ENCODE peak calls at places on chromosomes 7 and 10, in ten cellular contexts. One of them, this sample, is unnamed.

GRCh38 chr7:43077732-43078391 is 34.6 kb upstream of the HECW1 start:
- DNase-seq in cardiac muscle cell: peak
- DNase-seq in nephron progenitor cell: peak
- DNase-seq in hippocampal formation: no peak
- DNase-seq in B cell: no peak
- DNase-seq in neural crest cell: no peak
- DNase-seq in SHP77: peak
- DNase-seq in NCI-H2227 treated with DMSO at 0.1 percent for 48 hours: no peak
- DNase-seq in NCI-H460: peak
- DNase-seq in ecto neural progenitor cell: peak
- DNase-seq in this sample: no peak

GRCh38 chr10:7045891-7046599 is 364.8 kb downstream of the SFMBT2 start:
- DNase-seq in cardiac muscle cell: no peak
- DNase-seq in nephron progenitor cell: no peak
- DNase-seq in hippocampal formation: no peak
- DNase-seq in B cell: peak
- DNase-seq in neural crest cell: no peak
- DNase-seq in SHP77: no peak
- DNase-seq in NCI-H2227 treated with DMSO at 0.1 percent for 48 hours: no peak
- DNase-seq in NCI-H460: no peak
- DNase-seq in ecto neural progenitor cell: no peak
- DNase-seq in this sample: no peak

GRCh38 chr10:11170993-11171416 is 153.3 kb downstream of the CELF2 start:
- DNase-seq in cardiac muscle cell: no peak
- DNase-seq in nephron progenitor cell: no peak
- DNase-seq in hippocampal formation: peak
- DNase-seq in B cell: peak
- DNase-seq in neural crest cell: no peak
- DNase-seq in SHP77: no peak
- DNase-seq in NCI-H2227 treated with DMSO at 0.1 percent for 48 hours: no peak
- DNase-seq in NCI-H460: no peak
- DNase-seq in ecto neural progenitor cell: no peak
- DNase-seq in this sample: no peak

GRCh38 chr10:127925471-127926207 is 18.7 kb downstream of the PTPRE start:
- DNase-seq in cardiac muscle cell: no peak
- DNase-seq in nephron progenitor cell: no peak
- DNase-seq in hippocampal formation: no peak
- DNase-seq in B cell: no peak
- DNase-seq in neural crest cell: no peak
- DNase-seq in SHP77: no peak
- DNase-seq in NCI-H2227 treated with DMSO at 0.1 percent for 48 hours: no peak
- DNase-seq in NCI-H460: no peak
- DNase-seq in ecto neural progenitor cell: no peak
- DNase-seq in this sample: no peak

GRCh38 chr7:114243019-114243507 is 171.6 kb upstream of the FOXP2 start:
- DNase-seq in cardiac muscle cell: no peak
- DNase-seq in nephron progenitor cell: no peak
- DNase-seq in hippocampal formation: no peak
- DNase-seq in B cell: no peak
- DNase-seq in neural crest cell: no peak
- DNase-seq in SHP77: no peak
- DNase-seq in NCI-H2227 treated with DMSO at 0.1 percent for 48 hours: no peak
- DNase-seq in NCI-H460: no peak
- DNase-seq in ecto neural progenitor cell: no peak
- DNase-seq in this sample: no peak

GRCh38 chr7:51054231-51054630 is 262.4 kb downstream of the COBL start:
- DNase-seq in cardiac muscle cell: no peak
- DNase-seq in nephron progenitor cell: no peak
- DNase-seq in hippocampal formation: no peak
- DNase-seq in B cell: no peak
- DNase-seq in neural crest cell: no peak
- DNase-seq in SHP77: no peak
- DNase-seq in NCI-H2227 treated with DMSO at 0.1 percent for 48 hours: no peak
- DNase-seq in NCI-H460: no peak
- DNase-seq in ecto neural progenitor cell: no peak
- DNase-seq in this sample: no peak

GRCh38 chr7:17058568-17058967 is 176.8 kb upstream of the AGR3 start:
- DNase-seq in cardiac muscle cell: no peak
- DNase-seq in nephron progenitor cell: no peak
- DNase-seq in hippocampal formation: no peak
- DNase-seq in B cell: no peak
- DNase-seq in neural crest cell: no peak
- DNase-seq in SHP77: no peak
- DNase-seq in NCI-H2227 treated with DMSO at 0.1 percent for 48 hours: no peak
- DNase-seq in NCI-H460: no peak
- DNase-seq in ecto neural progenitor cell: no peak
- DNase-seq in this sample: no peak

GRCh38 chr7:120052884-120053382 is 220.0 kb upstream of the KCND2 start:
- DNase-seq in cardiac muscle cell: no peak
- DNase-seq in nephron progenitor cell: peak
- DNase-seq in hippocampal formation: no peak
- DNase-seq in B cell: no peak
- DNase-seq in neural crest cell: no peak
- DNase-seq in SHP77: no peak
- DNase-seq in NCI-H2227 treated with DMSO at 0.1 percent for 48 hours: no peak
- DNase-seq in NCI-H460: no peak
- DNase-seq in ecto neural progenitor cell: no peak
- DNase-seq in this sample: no peak

GRCh38 chr7:142440219-142441073 is 182.6 kb upstream of the PRSS58 start:
- DNase-seq in cardiac muscle cell: no peak
- DNase-seq in nephron progenitor cell: no peak
- DNase-seq in hippocampal formation: no peak
- DNase-seq in B cell: no peak
- DNase-seq in neural crest cell: no peak
- DNase-seq in SHP77: no peak
- DNase-seq in NCI-H2227 treated with DMSO at 0.1 percent for 48 hours: no peak
- DNase-seq in NCI-H460: peak
- DNase-seq in ecto neural progenitor cell: no peak
- DNase-seq in this sample: no peak

GRCh38 chr7:82044497-82045080 is 274.7 kb upstream of the HGF start:
- DNase-seq in cardiac muscle cell: peak
- DNase-seq in nephron progenitor cell: peak
- DNase-seq in hippocampal formation: peak
- DNase-seq in B cell: peak
- DNase-seq in neural crest cell: peak
- DNase-seq in SHP77: peak
- DNase-seq in NCI-H2227 treated with DMSO at 0.1 percent for 48 hours: peak
- DNase-seq in NCI-H460: peak
- DNase-seq in ecto neural progenitor cell: no peak
- DNase-seq in this sample: no peak

GRCh38 chr7:36262286-36262685 is 109.2 kb downstream of the EEPD1 start:
- DNase-seq in cardiac muscle cell: no peak
- DNase-seq in nephron progenitor cell: no peak
- DNase-seq in hippocampal formation: no peak
- DNase-seq in B cell: no peak
- DNase-seq in neural crest cell: no peak
- DNase-seq in SHP77: no peak
- DNase-seq in NCI-H2227 treated with DMSO at 0.1 percent for 48 hours: no peak
- DNase-seq in NCI-H460: no peak
- DNase-seq in ecto neural progenitor cell: no peak
- DNase-seq in this sample: no peak

GRCh38 chr7:100680589-100681271 is 7.2 kb downstream of the GNB2 start:
- DNase-seq in cardiac muscle cell: no peak
- DNase-seq in nephron progenitor cell: no peak
- DNase-seq in hippocampal formation: no peak
- DNase-seq in B cell: no peak
- DNase-seq in neural crest cell: no peak
- DNase-seq in SHP77: no peak
- DNase-seq in NCI-H2227 treated with DMSO at 0.1 percent for 48 hours: peak
- DNase-seq in NCI-H460: no peak
- DNase-seq in ecto neural progenitor cell: no peak
- DNase-seq in this sample: no peak

GRCh38 chr10:69750726-69751125 is 51.0 kb upstream of the COL13A1 start:
- DNase-seq in cardiac muscle cell: no peak
- DNase-seq in nephron progenitor cell: peak
- DNase-seq in hippocampal formation: no peak
- DNase-seq in B cell: no peak
- DNase-seq in neural crest cell: no peak
- DNase-seq in SHP77: no peak
- DNase-seq in NCI-H2227 treated with DMSO at 0.1 percent for 48 hours: no peak
- DNase-seq in NCI-H460: no peak
- DNase-seq in ecto neural progenitor cell: no peak
- DNase-seq in this sample: no peak

GRCh38 chr10:130961506-130962239 is 349.8 kb downstream of the TCERG1L start:
- DNase-seq in cardiac muscle cell: no peak
- DNase-seq in nephron progenitor cell: no peak
- DNase-seq in hippocampal formation: no peak
- DNase-seq in B cell: no peak
- DNase-seq in neural crest cell: no peak
- DNase-seq in SHP77: no peak
- DNase-seq in NCI-H2227 treated with DMSO at 0.1 percent for 48 hours: no peak
- DNase-seq in NCI-H460: no peak
- DNase-seq in ecto neural progenitor cell: no peak
- DNase-seq in this sample: no peak

GRCh38 chr10:27742926-27743735 is 2.5 kb downstream of the MKX start:
- DNase-seq in cardiac muscle cell: peak
- DNase-seq in nephron progenitor cell: peak
- DNase-seq in hippocampal formation: no peak
- DNase-seq in B cell: peak
- DNase-seq in neural crest cell: peak
- DNase-seq in SHP77: no peak
- DNase-seq in NCI-H2227 treated with DMSO at 0.1 percent for 48 hours: no peak
- DNase-seq in NCI-H460: no peak
- DNase-seq in ecto neural progenitor cell: peak
- DNase-seq in this sample: peak

GRCh38 chr10:44960098-44960480 is 487 bp downstream of the RASSF4 start:
- DNase-seq in cardiac muscle cell: no peak
- DNase-seq in nephron progenitor cell: no peak
- DNase-seq in hippocampal formation: no peak
- DNase-seq in B cell: no peak
- DNase-seq in neural crest cell: no peak
- DNase-seq in SHP77: no peak
- DNase-seq in NCI-H2227 treated with DMSO at 0.1 percent for 48 hours: no peak
- DNase-seq in NCI-H460: no peak
- DNase-seq in ecto neural progenitor cell: no peak
- DNase-seq in this sample: no peak

GRCh38 chr7:51229106-51229537 is 87.5 kb downstream of the COBL start:
- DNase-seq in cardiac muscle cell: no peak
- DNase-seq in nephron progenitor cell: no peak
- DNase-seq in hippocampal formation: peak
- DNase-seq in B cell: no peak
- DNase-seq in neural crest cell: no peak
- DNase-seq in SHP77: no peak
- DNase-seq in NCI-H2227 treated with DMSO at 0.1 percent for 48 hours: peak
- DNase-seq in NCI-H460: no peak
- DNase-seq in ecto neural progenitor cell: no peak
- DNase-seq in this sample: no peak

GRCh38 chr10:101694674-101695403 is at the start of gene FBXW4:
- DNase-seq in cardiac muscle cell: peak
- DNase-seq in nephron progenitor cell: peak
- DNase-seq in hippocampal formation: peak
- DNase-seq in B cell: peak
- DNase-seq in neural crest cell: peak
- DNase-seq in SHP77: peak
- DNase-seq in NCI-H2227 treated with DMSO at 0.1 percent for 48 hours: no peak
- DNase-seq in NCI-H460: peak
- DNase-seq in ecto neural progenitor cell: peak
- DNase-seq in this sample: peak

GRCh38 chr10:74026428-74026979 is 28.6 kb downstream of the VCL start:
- DNase-seq in cardiac muscle cell: no peak
- DNase-seq in nephron progenitor cell: no peak
- DNase-seq in hippocampal formation: no peak
- DNase-seq in B cell: no peak
- DNase-seq in neural crest cell: no peak
- DNase-seq in SHP77: no peak
- DNase-seq in NCI-H2227 treated with DMSO at 0.1 percent for 48 hours: no peak
- DNase-seq in NCI-H460: no peak
- DNase-seq in ecto neural progenitor cell: no peak
- DNase-seq in this sample: no peak

GRCh38 chr10:28592953-28593352 is 60.0 kb downstream of the WAC start:
- DNase-seq in cardiac muscle cell: no peak
- DNase-seq in nephron progenitor cell: no peak
- DNase-seq in hippocampal formation: no peak
- DNase-seq in B cell: no peak
- DNase-seq in neural crest cell: no peak
- DNase-seq in SHP77: no peak
- DNase-seq in NCI-H2227 treated with DMSO at 0.1 percent for 48 hours: no peak
- DNase-seq in NCI-H460: peak
- DNase-seq in ecto neural progenitor cell: no peak
- DNase-seq in this sample: no peak

GRCh38 chr7:43905209-43905946 is 1.0 kb downstream of the URGCP start:
- DNase-seq in cardiac muscle cell: no peak
- DNase-seq in nephron progenitor cell: no peak
- DNase-seq in hippocampal formation: no peak
- DNase-seq in B cell: no peak
- DNase-seq in neural crest cell: no peak
- DNase-seq in SHP77: no peak
- DNase-seq in NCI-H2227 treated with DMSO at 0.1 percent for 48 hours: no peak
- DNase-seq in NCI-H460: no peak
- DNase-seq in ecto neural progenitor cell: no peak
- DNase-seq in this sample: no peak

GRCh38 chr7:134792968-134793367 is 13.5 kb downstream of the CALD1 start:
- DNase-seq in cardiac muscle cell: no peak
- DNase-seq in nephron progenitor cell: no peak
- DNase-seq in hippocampal formation: no peak
- DNase-seq in B cell: no peak
- DNase-seq in neural crest cell: no peak
- DNase-seq in SHP77: no peak
- DNase-seq in NCI-H2227 treated with DMSO at 0.1 percent for 48 hours: no peak
- DNase-seq in NCI-H460: no peak
- DNase-seq in ecto neural progenitor cell: no peak
- DNase-seq in this sample: no peak

GRCh38 chr7:27586825-27587224 is 75.9 kb downstream of the HIBADH start:
- DNase-seq in cardiac muscle cell: no peak
- DNase-seq in nephron progenitor cell: no peak
- DNase-seq in hippocampal formation: no peak
- DNase-seq in B cell: peak
- DNase-seq in neural crest cell: no peak
- DNase-seq in SHP77: peak
- DNase-seq in NCI-H2227 treated with DMSO at 0.1 percent for 48 hours: no peak
- DNase-seq in NCI-H460: no peak
- DNase-seq in ecto neural progenitor cell: no peak
- DNase-seq in this sample: peak

GRCh38 chr7:42197391-42197790 is 39.6 kb downstream of the GLI3 start:
- DNase-seq in cardiac muscle cell: no peak
- DNase-seq in nephron progenitor cell: no peak
- DNase-seq in hippocampal formation: no peak
- DNase-seq in B cell: no peak
- DNase-seq in neural crest cell: no peak
- DNase-seq in SHP77: no peak
- DNase-seq in NCI-H2227 treated with DMSO at 0.1 percent for 48 hours: no peak
- DNase-seq in NCI-H460: no peak
- DNase-seq in ecto neural progenitor cell: no peak
- DNase-seq in this sample: no peak

GRCh38 chr7:92255308-92255707 is 9.5 kb downstream of the ANKIB1 start:
- DNase-seq in cardiac muscle cell: no peak
- DNase-seq in nephron progenitor cell: no peak
- DNase-seq in hippocampal formation: no peak
- DNase-seq in B cell: no peak
- DNase-seq in neural crest cell: no peak
- DNase-seq in SHP77: no peak
- DNase-seq in NCI-H2227 treated with DMSO at 0.1 percent for 48 hours: no peak
- DNase-seq in NCI-H460: no peak
- DNase-seq in ecto neural progenitor cell: no peak
- DNase-seq in this sample: no peak

GRCh38 chr10:86964061-86964846 is 4.0 kb upstream of the ADIRF start:
- DNase-seq in cardiac muscle cell: no peak
- DNase-seq in nephron progenitor cell: no peak
- DNase-seq in hippocampal formation: no peak
- DNase-seq in B cell: no peak
- DNase-seq in neural crest cell: no peak
- DNase-seq in SHP77: no peak
- DNase-seq in NCI-H2227 treated with DMSO at 0.1 percent for 48 hours: no peak
- DNase-seq in NCI-H460: no peak
- DNase-seq in ecto neural progenitor cell: no peak
- DNase-seq in this sample: no peak

GRCh38 chr7:143396625-143397556 is 11.8 kb downstream of the EPHA1 start:
- DNase-seq in cardiac muscle cell: no peak
- DNase-seq in nephron progenitor cell: no peak
- DNase-seq in hippocampal formation: no peak
- DNase-seq in B cell: no peak
- DNase-seq in neural crest cell: no peak
- DNase-seq in SHP77: no peak
- DNase-seq in NCI-H2227 treated with DMSO at 0.1 percent for 48 hours: no peak
- DNase-seq in NCI-H460: no peak
- DNase-seq in ecto neural progenitor cell: no peak
- DNase-seq in this sample: no peak

GRCh38 chr7:50599385-50599784 is 34.2 kb upstream of the DDC start:
- DNase-seq in cardiac muscle cell: no peak
- DNase-seq in nephron progenitor cell: no peak
- DNase-seq in hippocampal formation: no peak
- DNase-seq in B cell: no peak
- DNase-seq in neural crest cell: no peak
- DNase-seq in SHP77: no peak
- DNase-seq in NCI-H2227 treated with DMSO at 0.1 percent for 48 hours: peak
- DNase-seq in NCI-H460: no peak
- DNase-seq in ecto neural progenitor cell: no peak
- DNase-seq in this sample: no peak

This sample was measured in GM10248.